ENCODE peak calls at places on chromosomes 11 and 22, in four cellular contexts. I is A172, B is foreskin fibroblast, G is NB4. L is an unnamed sample.

GRCh38 chr11:12235549-12235944 is 125.2 kb downstream of the MICAL2 start:
- DNase-seq in I (peak; percentile 44), B (peak; percentile 42), G (peak; percentile 60), L (no peak)

GRCh38 chr11:31045335-31045734 is 324.2 kb downstream of the DCDC1 start:
- DNase-seq in I (peak; percentile 30), B (no peak), G (peak; percentile 14), L (no peak)

GRCh38 chr11:14500181-14500651 is 605 bp upstream of the COPB1 start:
- DNase-seq in I (peak; percentile 56), B (peak; percentile 84), G (peak; percentile 70), L (peak; percentile 37)

GRCh38 chr22:45903355-45904149 is 73.4 kb downstream of the WNT7B start:
- DNase-seq in I (peak; percentile 49), B (peak; percentile 71), G (peak; percentile 70), L (peak; percentile 90)

GRCh38 chr11:76628408-76628947 is 42.1 kb downstream of the LRRC32 start:
- DNase-seq in I (no peak), B (no peak), G (no peak), L (no peak)

GRCh38 chr11:92852946-92853345 is 116.5 kb upstream of the MTNR1B start:
- DNase-seq in I (no peak), B (no peak), G (no peak), L (no peak)

GRCh38 chr22:36741968-36742367 is 34.0 kb downstream of the IFT27 start:
- DNase-seq in I (no peak), B (no peak), G (no peak), L (no peak)

GRCh38 chr11:16000065-16000464 is 356.3 kb downstream of the SOX6 start:
- DNase-seq in I (no peak), B (peak; percentile 84), G (no peak), L (peak; percentile 14)

GRCh38 chr11:132610791-132611190 is 921.5 kb downstream of the OPCML start:
- DNase-seq in I (no peak), B (no peak), G (no peak), L (no peak)